ENCODE peak calls at places on chromosome 10, in four cellular contexts. P, B, Z and C are unnamed samples.

GRCh38 chr10:7458554-7458953 is 47.7 kb upstream of the SFMBT2 start:
- DNase-seq in P (no peak), B (no peak), Z (peak; percentile 69), C (no peak)

GRCh38 chr10:3074145-3074665 is 6.9 kb downstream of the PFKP start:
- DNase-seq in P (no peak), B (no peak), Z (peak; percentile 71), C (no peak)

GRCh38 chr10:78458983-78459638 is 425.4 kb downstream of the RPS24 start:
- DNase-seq in P (no peak), B (no peak), Z (peak; percentile 93), C (no peak)

GRCh38 chr10:110859206-110859946 is 12.4 kb upstream of the PDCD4 start:
- DNase-seq in P (no peak), B (no peak), Z (no peak), C (no peak)

GRCh38 chr10:68697106-68697505 is 23.9 kb upstream of the CCAR1 start:
- DNase-seq in P (no peak), B (no peak), Z (no peak), C (no peak)

GRCh38 chr10:17428616-17429097 is 25.7 kb downstream of the ST8SIA6 start:
- DNase-seq in P (no peak), B (no peak), Z (no peak), C (no peak)

GRCh38 chr10:1410469-1411395 is 326.6 kb downstream of the ADARB2 start:
- DNase-seq in P (no peak), B (no peak), Z (no peak), C (no peak)

GRCh38 chr10:106980711-106981460 is 183.6 kb downstream of the SORCS1 start:
- DNase-seq in P (no peak), B (peak; percentile 14), Z (no peak), C (no peak)

GRCh38 chr10:129471447-129471846 is 4.4 kb downstream of the MGMT start:
- DNase-seq in P (no peak), B (no peak), Z (no peak), C (no peak)

GRCh38 chr10:60384708-60385398 is 4.8 kb downstream of the ANK3 start:
- DNase-seq in P (peak; percentile 63), B (no peak), Z (peak; percentile 99), C (peak; percentile 44)

GRCh38 chr10:114499630-114500190 is 95.4 kb upstream of the AFAP1L2 start:
- DNase-seq in P (no peak), B (no peak), Z (no peak), C (peak; percentile 95)

GRCh38 chr10:130013938-130014733 is 50.1 kb upstream of the EBF3 start:
- DNase-seq in P (no peak), B (no peak), Z (no peak), C (no peak)

GRCh38 chr10:7933757-7934156 is 115.5 kb downstream of the TAF3 start:
- DNase-seq in P (no peak), B (no peak), Z (no peak), C (no peak)

GRCh38 chr10:62335326-62335725 is 38.8 kb upstream of the ZNF365 start:
- DNase-seq in P (no peak), B (no peak), Z (peak; percentile 57), C (no peak)

GRCh38 chr10:28906934-28907333 is 229.6 kb downstream of the BAMBI start:
- DNase-seq in P (no peak), B (no peak), Z (peak; percentile 56), C (no peak)

GRCh38 chr10:11058965-11059364 is 41.3 kb downstream of the CELF2 start:
- DNase-seq in P (no peak), B (no peak), Z (peak; percentile 42), C (no peak)

GRCh38 chr10:79171504-79171903 is 102.7 kb downstream of the ZMIZ1 start:
- DNase-seq in P (no peak), B (no peak), Z (no peak), C (no peak)

GRCh38 chr10:93968452-93969044 is 25.2 kb upstream of the PLCE1 start:
- DNase-seq in P (no peak), B (no peak), Z (no peak), C (no peak)

GRCh38 chr10:127976286-127976685 is 69.4 kb downstream of the PTPRE start:
- DNase-seq in P (no peak), B (peak; percentile 45), Z (peak; percentile 49), C (no peak)

DNA sequence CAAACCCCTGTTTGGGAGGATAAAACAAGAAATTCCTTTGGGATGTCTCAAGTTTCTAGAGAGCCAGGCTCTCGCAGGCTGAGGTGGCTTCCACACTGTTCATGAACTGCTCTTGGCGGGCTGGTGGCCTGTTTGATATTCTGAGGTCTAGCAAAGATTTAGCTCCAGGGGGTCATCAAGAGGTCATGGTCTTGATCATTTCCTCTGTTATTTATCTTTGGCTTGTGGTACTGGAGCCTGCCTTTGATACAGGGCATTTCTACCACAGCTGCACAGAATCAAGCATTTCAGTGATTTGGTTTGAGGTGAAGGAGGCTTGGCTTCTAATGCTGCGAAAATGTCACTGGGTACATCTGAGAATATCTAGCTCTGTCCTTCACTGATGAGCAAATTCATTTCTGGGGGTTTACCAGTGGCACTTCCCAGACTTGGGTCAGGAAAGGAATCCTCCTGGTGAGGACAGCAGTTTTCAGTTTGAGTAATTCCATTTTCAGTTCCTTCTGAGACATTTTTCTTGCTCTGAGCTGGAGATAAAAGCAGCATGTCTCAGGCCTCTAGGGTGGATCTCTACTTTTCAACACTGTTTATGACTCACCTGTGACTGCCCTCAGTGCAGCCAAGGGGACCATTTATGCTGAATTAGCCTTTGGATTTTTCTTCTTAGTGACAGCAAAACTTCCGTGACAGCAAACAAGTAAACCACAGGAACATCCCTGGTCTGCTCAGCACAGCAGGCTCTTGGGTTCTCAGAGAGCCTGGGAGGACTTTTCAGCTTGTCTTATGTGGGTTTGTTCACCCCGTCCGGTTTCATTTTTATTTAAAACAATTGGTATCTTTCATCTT is 312.0 kb downstream of the RNLS start:
- DNase-seq in P (no peak), B (no peak), Z (peak; percentile 94), C (no peak)
- H3K27ac ChIP-seq in P (no peak overlapping the region), B (no peak overlapping the region), Z (no peak overlapping the region), C (no peak overlapping the region)

GRCh38 chr10:133325392-133325760 is 11.3 kb downstream of the CALY start:
- DNase-seq in P (no peak), B (peak; percentile 53), Z (no peak), C (no peak)

GRCh38 chr10:133326745-133327650 is 9.7 kb downstream of the CALY start:
- DNase-seq in P (no peak), B (no peak), Z (peak; percentile 52), C (no peak)

GRCh38 chr10:133324857-133325260 is 11.8 kb downstream of the CALY start:
- DNase-seq in P (no peak), B (peak; percentile 34), Z (no peak), C (no peak)

GRCh38 chr10:133324198-133324792 is 12.4 kb downstream of the CALY start:
- DNase-seq in P (no peak), B (peak; percentile 92), Z (peak; percentile 58), C (no peak)

DNA sequence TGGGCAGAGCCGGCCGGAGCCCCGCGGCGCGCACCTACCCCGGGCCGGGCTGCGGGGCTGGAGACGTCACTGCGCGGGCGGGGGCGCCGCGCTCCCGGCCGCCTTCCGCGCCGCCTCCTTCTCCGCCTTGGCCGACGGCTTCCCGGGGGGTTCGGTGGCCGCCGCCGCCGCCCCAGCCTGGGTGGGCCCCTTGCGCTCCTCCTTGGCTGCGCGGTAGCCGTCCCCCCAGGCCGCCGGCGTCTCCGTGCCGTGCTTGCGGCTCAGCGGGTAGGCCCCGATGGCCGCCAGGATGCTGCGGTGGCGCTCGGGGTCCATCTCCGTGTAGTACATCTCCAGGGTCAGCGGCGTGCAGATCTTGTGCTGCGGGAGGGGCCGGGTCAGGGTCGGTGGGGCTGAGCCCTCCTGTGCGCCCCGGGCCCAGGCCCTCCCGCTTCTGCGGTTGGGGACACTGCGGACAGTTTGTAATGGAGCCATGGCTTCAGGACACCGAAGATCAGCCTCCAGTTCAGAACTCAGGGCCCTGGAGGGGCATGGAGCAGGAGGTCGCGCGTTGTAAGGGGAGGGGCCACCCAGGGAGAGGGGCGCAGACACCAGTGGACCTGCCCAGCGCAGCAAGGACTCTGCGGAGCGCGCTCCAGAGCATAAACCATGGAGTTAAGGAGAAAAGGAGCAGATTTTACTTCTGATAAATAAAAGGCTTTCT is 10.8 kb downstream of the CALY start:
- DNase-seq in P (no peak), B (peak; percentile 54), Z (no peak), C (no peak)
- TF ChIP-seq EZH2 in P (no peak), B (peak; percentile 80), Z (peak; percentile 94), C (peak; percentile 81)

GRCh38 chr10:124949543-124949942 is 7.6 kb downstream of the ZRANB1 start:
- DNase-seq in P (no peak), B (no peak), Z (no peak), C (no peak)
- H4K20me1 ChIP-seq in P (peaks cover 9% of the 10 kb centered on the region), B (peaks cover 64% of the 10 kb centered on the region), Z (no peaks in the 10 kb centered on the region), C (no peaks in the 10 kb centered on the region)

DNA sequence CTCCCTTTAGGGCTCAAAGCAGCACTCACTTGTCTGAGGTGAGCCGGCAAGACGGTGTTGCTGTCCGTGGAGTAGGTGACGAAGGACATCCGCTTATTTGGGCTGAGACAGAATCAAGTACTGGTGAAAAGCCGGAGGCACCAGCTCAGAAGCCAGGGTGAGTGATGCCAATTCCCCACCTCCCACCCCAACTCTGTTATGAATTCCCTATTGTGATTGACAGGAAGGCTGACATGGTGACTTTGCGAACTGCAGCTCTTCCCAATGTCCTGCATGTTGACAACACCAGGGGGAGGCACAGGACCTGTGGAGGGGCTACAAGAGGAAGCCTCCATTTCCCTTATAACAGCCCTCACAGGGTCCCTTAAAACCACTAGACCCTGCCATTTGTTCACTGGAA is 52.3 kb upstream of the MSMB start:
- DNase-seq in P (no peak), B (no peak), Z (no peak), C (no peak)
- H3K27ac ChIP-seq in P (no peak overlapping the region), B (no peak overlapping the region), Z (no peak overlapping the region), C (no peak overlapping the region)